ENCODE peak calls at places on chromosomes 1 and 21, in ten cellular contexts. One of them, this sample, is unnamed. For H3K36me3, the result is how much of the 10 kb centered on the place peaks cover.

GRCh38 chr1:221781102-221781744 is 39.3 kb upstream of the DUSP10 start:
- DNase-seq in psoas muscle: no peak
- DNase-seq in fibroblast of lung: peak
- DNase-seq in Caco-2: no peak
- DNase-seq in suprapubic skin: no peak
- DNase-seq in neural progenitor cell: no peak
- DNase-seq in right atrium auricular region: no peak
- DNase-seq in mammary epithelial cell: no peak
- DNase-seq in heart left ventricle: no peak
- DNase-seq in Karpas-422: no peak
- DNase-seq in this sample: no peak

GRCh38 chr1:84247425-84248220 is 53.9 kb upstream of the SAMD13 start:
- DNase-seq in psoas muscle: no peak
- DNase-seq in neural progenitor cell: no peak
- DNase-seq in right atrium auricular region: no peak
- DNase-seq in Karpas-422: no peak
- DNase-seq in mammary epithelial cell: peak
- DNase-seq in fibroblast of lung: peak
- DNase-seq in heart left ventricle: no peak
- DNase-seq in suprapubic skin: no peak
- DNase-seq in Caco-2: peak
- DNase-seq in this sample: no peak

GRCh38 chr1:63010898-63011660 is 227.1 kb downstream of the ATG4C start:
- DNase-seq in heart left ventricle: no peak
- DNase-seq in psoas muscle: no peak
- DNase-seq in Karpas-422: no peak
- DNase-seq in right atrium auricular region: no peak
- DNase-seq in suprapubic skin: no peak
- DNase-seq in neural progenitor cell: peak
- DNase-seq in mammary epithelial cell: no peak
- DNase-seq in Caco-2: no peak
- DNase-seq in fibroblast of lung: peak
- DNase-seq in this sample: no peak

GRCh38 chr1:75134656-75134938 is 409 bp downstream of the LHX8 start:
- DNase-seq in neural progenitor cell: no peak
- DNase-seq in heart left ventricle: no peak
- DNase-seq in suprapubic skin: no peak
- DNase-seq in mammary epithelial cell: no peak
- DNase-seq in right atrium auricular region: no peak
- DNase-seq in Caco-2: no peak
- DNase-seq in psoas muscle: no peak
- DNase-seq in Karpas-422: no peak
- DNase-seq in fibroblast of lung: no peak
- DNase-seq in this sample: no peak

GRCh38 chr1:247540536-247540935 is 4.3 kb upstream of the OR2C3 start:
- DNase-seq in Caco-2: no peak
- DNase-seq in psoas muscle: no peak
- DNase-seq in mammary epithelial cell: no peak
- DNase-seq in suprapubic skin: no peak
- DNase-seq in heart left ventricle: no peak
- DNase-seq in right atrium auricular region: no peak
- DNase-seq in Karpas-422: no peak
- DNase-seq in fibroblast of lung: no peak
- DNase-seq in neural progenitor cell: no peak
- DNase-seq in this sample: no peak

GRCh38 chr1:53326088-53326597 is 1.7 kb downstream of the LRP8 start:
- DNase-seq in neural progenitor cell: peak
- DNase-seq in right atrium auricular region: peak
- DNase-seq in Karpas-422: peak
- DNase-seq in suprapubic skin: peak
- DNase-seq in mammary epithelial cell: peak
- DNase-seq in heart left ventricle: peak
- DNase-seq in psoas muscle: peak
- DNase-seq in fibroblast of lung: peak
- DNase-seq in Caco-2: peak
- DNase-seq in this sample: peak

GRCh38 chr1:119291611-119292206 is 76.9 kb upstream of the HAO2 start:
- DNase-seq in psoas muscle: no peak
- DNase-seq in heart left ventricle: no peak
- DNase-seq in Karpas-422: no peak
- DNase-seq in suprapubic skin: no peak
- DNase-seq in neural progenitor cell: no peak
- DNase-seq in mammary epithelial cell: no peak
- DNase-seq in Caco-2: no peak
- DNase-seq in right atrium auricular region: no peak
- DNase-seq in fibroblast of lung: no peak
- DNase-seq in this sample: no peak

GRCh38 chr1:245963649-245964048 is 543.4 kb downstream of the SMYD3 start:
- DNase-seq in Caco-2: no peak
- DNase-seq in fibroblast of lung: no peak
- DNase-seq in Karpas-422: no peak
- DNase-seq in mammary epithelial cell: no peak
- DNase-seq in right atrium auricular region: no peak
- DNase-seq in neural progenitor cell: no peak
- DNase-seq in psoas muscle: no peak
- DNase-seq in suprapubic skin: no peak
- DNase-seq in heart left ventricle: no peak
- DNase-seq in this sample: no peak

GRCh38 chr1:24048205-24048869 is 63.6 kb downstream of the MYOM3 start:
- DNase-seq in suprapubic skin: no peak
- DNase-seq in psoas muscle: no peak
- DNase-seq in Karpas-422: no peak
- DNase-seq in neural progenitor cell: no peak
- DNase-seq in heart left ventricle: peak
- DNase-seq in mammary epithelial cell: peak
- DNase-seq in right atrium auricular region: no peak
- DNase-seq in Caco-2: no peak
- DNase-seq in fibroblast of lung: peak
- DNase-seq in this sample: no peak

GRCh38 chr1:89599332-89599630 is 33.6 kb upstream of the LRRC8C start:
- DNase-seq in neural progenitor cell: no peak
- DNase-seq in Karpas-422: no peak
- DNase-seq in heart left ventricle: no peak
- DNase-seq in psoas muscle: no peak
- DNase-seq in right atrium auricular region: no peak
- DNase-seq in fibroblast of lung: no peak
- DNase-seq in suprapubic skin: no peak
- DNase-seq in Caco-2: no peak
- DNase-seq in mammary epithelial cell: no peak
- DNase-seq in this sample: no peak

GRCh38 chr1:207462535-207462934 is 8.4 kb downstream of the CR2 start:
- DNase-seq in suprapubic skin: no peak
- DNase-seq in mammary epithelial cell: no peak
- DNase-seq in Caco-2: no peak
- DNase-seq in heart left ventricle: no peak
- DNase-seq in neural progenitor cell: no peak
- DNase-seq in right atrium auricular region: no peak
- DNase-seq in fibroblast of lung: no peak
- DNase-seq in Karpas-422: no peak
- DNase-seq in psoas muscle: no peak
- DNase-seq in this sample: no peak

GRCh38 chr21:32412162-32412997 is at the start of gene EVA1C:
- DNase-seq in Caco-2: peak
- DNase-seq in fibroblast of lung: peak
- DNase-seq in psoas muscle: peak
- DNase-seq in suprapubic skin: peak
- DNase-seq in neural progenitor cell: peak
- DNase-seq in Karpas-422: no peak
- DNase-seq in heart left ventricle: peak
- DNase-seq in mammary epithelial cell: peak
- DNase-seq in right atrium auricular region: no peak
- DNase-seq in this sample: no peak

GRCh38 chr1:209620484-209620879 is 31.7 kb downstream of the LAMB3 start:
- DNase-seq in Caco-2: no peak
- DNase-seq in fibroblast of lung: peak
- DNase-seq in mammary epithelial cell: no peak
- DNase-seq in heart left ventricle: no peak
- DNase-seq in neural progenitor cell: no peak
- DNase-seq in right atrium auricular region: no peak
- DNase-seq in suprapubic skin: no peak
- DNase-seq in Karpas-422: no peak
- DNase-seq in psoas muscle: no peak
- DNase-seq in this sample: no peak

GRCh38 chr1:186125035-186125434 is 250.0 kb downstream of the TPR start:
- DNase-seq in right atrium auricular region: no peak
- DNase-seq in fibroblast of lung: no peak
- DNase-seq in heart left ventricle: no peak
- DNase-seq in mammary epithelial cell: no peak
- DNase-seq in neural progenitor cell: no peak
- DNase-seq in Caco-2: no peak
- DNase-seq in suprapubic skin: no peak
- DNase-seq in Karpas-422: no peak
- DNase-seq in psoas muscle: no peak
- DNase-seq in this sample: no peak

GRCh38 chr1:168794057-168794456 is 65.1 kb upstream of the DPT start:
- DNase-seq in mammary epithelial cell: peak
- DNase-seq in suprapubic skin: no peak
- DNase-seq in heart left ventricle: no peak
- DNase-seq in right atrium auricular region: no peak
- DNase-seq in Karpas-422: no peak
- DNase-seq in Caco-2: no peak
- DNase-seq in neural progenitor cell: no peak
- DNase-seq in psoas muscle: no peak
- DNase-seq in fibroblast of lung: peak
- DNase-seq in this sample: no peak

GRCh38 chr21:28883931-28884330 is 108.7 kb downstream of the LTN1 start:
- DNase-seq in Karpas-422: peak
- DNase-seq in neural progenitor cell: no peak
- DNase-seq in right atrium auricular region: no peak
- DNase-seq in suprapubic skin: no peak
- DNase-seq in mammary epithelial cell: no peak
- DNase-seq in heart left ventricle: no peak
- DNase-seq in fibroblast of lung: no peak
- DNase-seq in Caco-2: no peak
- DNase-seq in psoas muscle: no peak
- DNase-seq in this sample: no peak

DNA sequence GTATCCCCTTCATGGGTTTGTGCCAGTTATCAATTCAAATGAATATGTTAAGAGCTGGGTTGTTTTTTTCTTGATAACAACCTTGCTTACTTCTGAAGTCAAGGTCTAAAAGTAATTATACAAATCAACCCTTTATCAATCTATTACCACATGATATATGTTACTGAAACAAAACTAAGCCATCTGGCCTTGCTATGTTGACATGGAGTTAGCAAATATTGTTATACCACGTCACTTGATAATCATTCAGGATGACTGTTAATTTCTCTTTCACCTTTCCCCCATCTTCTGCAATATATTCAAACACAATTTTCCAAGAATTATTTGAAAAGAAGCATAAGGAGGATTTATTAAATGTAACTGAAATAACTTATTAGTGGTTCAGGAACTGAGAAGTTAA is 72.6 kb downstream of the DTL start:
- DNase-seq in mammary epithelial cell: no peak
- DNase-seq in Karpas-422: no peak
- DNase-seq in psoas muscle: no peak
- DNase-seq in right atrium auricular region: no peak
- DNase-seq in fibroblast of lung: no peak
- DNase-seq in neural progenitor cell: no peak
- DNase-seq in suprapubic skin: no peak
- DNase-seq in Caco-2: no peak
- DNase-seq in heart left ventricle: no peak
- DNase-seq in this sample: no peak
- H3K36me3 ChIP-seq in mammary epithelial cell: under half
- H3K36me3 ChIP-seq in Karpas-422: under half
- H3K36me3 ChIP-seq in psoas muscle: under half
- H3K36me3 ChIP-seq in right atrium auricular region: under half
- H3K36me3 ChIP-seq in fibroblast of lung: under half
- H3K36me3 ChIP-seq in neural progenitor cell: under half
- H3K36me3 ChIP-seq in suprapubic skin: under half
- H3K36me3 ChIP-seq in Caco-2: under half
- H3K36me3 ChIP-seq in heart left ventricle: under half
- H3K36me3 ChIP-seq in this sample: half or more

DNA sequence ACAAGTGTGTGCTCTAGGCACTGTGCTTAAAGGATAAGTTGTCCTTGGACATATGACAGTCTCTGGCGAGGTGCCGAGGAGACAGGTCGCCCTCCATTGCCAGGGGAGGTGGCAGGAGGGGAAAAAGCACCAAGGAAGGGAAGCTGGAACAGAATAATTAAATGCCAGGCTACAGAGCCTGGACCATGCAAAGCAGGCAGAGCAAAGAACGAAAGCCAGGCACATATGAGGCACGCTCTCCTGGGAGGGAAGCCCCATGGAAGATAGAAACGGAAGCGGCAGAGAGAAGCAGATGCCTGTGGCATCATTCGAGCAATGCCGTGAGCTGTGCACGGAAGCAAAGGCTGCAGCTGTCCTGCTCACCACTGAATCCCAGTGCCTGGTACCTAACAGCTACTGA is 91.2 kb downstream of the JAK1 start:
- DNase-seq in Caco-2: no peak
- DNase-seq in heart left ventricle: peak
- DNase-seq in fibroblast of lung: no peak
- DNase-seq in suprapubic skin: no peak
- DNase-seq in right atrium auricular region: no peak
- DNase-seq in psoas muscle: no peak
- DNase-seq in mammary epithelial cell: no peak
- DNase-seq in neural progenitor cell: no peak
- DNase-seq in Karpas-422: no peak
- DNase-seq in this sample: no peak
- H3K36me3 ChIP-seq in Caco-2: under half
- H3K36me3 ChIP-seq in heart left ventricle: half or more
- H3K36me3 ChIP-seq in fibroblast of lung: under half
- H3K36me3 ChIP-seq in suprapubic skin: half or more
- H3K36me3 ChIP-seq in right atrium auricular region: under half
- H3K36me3 ChIP-seq in psoas muscle: half or more
- H3K36me3 ChIP-seq in mammary epithelial cell: under half
- H3K36me3 ChIP-seq in neural progenitor cell: under half
- H3K36me3 ChIP-seq in Karpas-422: under half
- H3K36me3 ChIP-seq in this sample: half or more

GRCh38 chr1:155952505-155952890 is 11.1 kb downstream of the RXFP4 start:
- DNase-seq in neural progenitor cell: no peak
- DNase-seq in fibroblast of lung: no peak
- DNase-seq in mammary epithelial cell: no peak
- DNase-seq in psoas muscle: no peak
- DNase-seq in suprapubic skin: no peak
- DNase-seq in heart left ventricle: no peak
- DNase-seq in Caco-2: no peak
- DNase-seq in Karpas-422: no peak
- DNase-seq in right atrium auricular region: no peak
- DNase-seq in this sample: no peak
- H3K36me3 ChIP-seq in neural progenitor cell: under half
- H3K36me3 ChIP-seq in fibroblast of lung: under half
- H3K36me3 ChIP-seq in mammary epithelial cell: under half
- H3K36me3 ChIP-seq in psoas muscle: half or more
- H3K36me3 ChIP-seq in suprapubic skin: half or more
- H3K36me3 ChIP-seq in heart left ventricle: half or more
- H3K36me3 ChIP-seq in Caco-2: under half
- H3K36me3 ChIP-seq in Karpas-422: half or more
- H3K36me3 ChIP-seq in right atrium auricular region: half or more
- H3K36me3 ChIP-seq in this sample: half or more

DNA sequence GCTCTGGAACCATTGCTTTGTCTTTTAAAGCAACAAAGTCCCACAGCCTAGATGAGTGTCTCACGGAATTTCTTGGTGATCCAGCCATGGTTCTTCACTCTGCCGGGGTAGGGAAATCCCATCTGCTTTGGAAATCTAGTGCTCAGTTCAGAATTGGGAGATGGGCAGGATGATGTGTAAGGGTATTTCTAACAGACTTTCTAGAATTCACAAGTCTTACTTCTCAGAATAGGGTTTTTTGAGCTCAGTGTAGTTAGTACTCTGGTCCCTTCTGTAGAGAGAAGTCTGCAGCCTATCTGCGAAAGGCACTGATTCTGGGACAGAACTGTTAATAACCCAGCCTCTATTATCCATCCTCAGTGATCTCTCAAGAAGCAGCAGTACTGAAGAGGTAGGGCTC is 25.3 kb downstream of the GABPA start:
- DNase-seq in Karpas-422: no peak
- DNase-seq in suprapubic skin: no peak
- DNase-seq in right atrium auricular region: no peak
- DNase-seq in fibroblast of lung: no peak
- DNase-seq in heart left ventricle: no peak
- DNase-seq in psoas muscle: no peak
- DNase-seq in neural progenitor cell: no peak
- DNase-seq in Caco-2: no peak
- DNase-seq in mammary epithelial cell: no peak
- DNase-seq in this sample: no peak
- H3K36me3 ChIP-seq in Karpas-422: half or more
- H3K36me3 ChIP-seq in suprapubic skin: half or more
- H3K36me3 ChIP-seq in right atrium auricular region: half or more
- H3K36me3 ChIP-seq in fibroblast of lung: under half
- H3K36me3 ChIP-seq in heart left ventricle: half or more
- H3K36me3 ChIP-seq in psoas muscle: half or more
- H3K36me3 ChIP-seq in neural progenitor cell: under half
- H3K36me3 ChIP-seq in Caco-2: under half
- H3K36me3 ChIP-seq in mammary epithelial cell: under half
- H3K36me3 ChIP-seq in this sample: half or more

This sample was measured in OCI-LY7.